ENCODE peak calls at places on chromosomes 5 and 9, in ten cellular contexts. P is IMR-90, A is GM23338, E is endothelial cell of umbilical vein, B is dorsolateral prefrontal cortex, O is foreskin fibroblast, Z is cardiac muscle cell, F is breast epithelium, D is neural progenitor cell, X is activated B cell treated with CpG ODN at 0.5 μM for 24 hours. Y is an unnamed sample.
A peak's percentile ranks its signal among the peaks of the same experiment; 100 is the strongest.

GRCh38 chr5:36444582-36444999 is 142.9 kb upstream of the RANBP3L start:
- DNase-seq in P (no peak), A (no peak), E (no peak), B (no peak), O (no peak), Z (peak; percentile 46), F (peak; percentile 44), D (no peak), X (no peak), Y (no peak)

GRCh38 chr5:160293386-160293785 is 19.0 kb downstream of the CCNJL start:
- DNase-seq in P (no peak), A (no peak), E (no peak), B (no peak), O (no peak), Z (no peak), F (no peak), D (no peak), X (no peak), Y (no peak)

GRCh38 chr5:148391422-148391821 is 7.7 kb downstream of the FBXO38 start:
- DNase-seq in P (peak; percentile 28), A (no peak), E (peak; percentile 80), B (no peak), O (no peak), Z (peak; percentile 32), F (no peak), D (no peak), X (no peak), Y (no peak)

GRCh38 chr9:105054488-105054887 is 126.5 kb upstream of the ABCA1 start:
- DNase-seq in P (peak; percentile 89), A (no peak), E (no peak), B (no peak), O (peak; percentile 72), Z (peak; percentile 75), F (no peak), D (no peak), X (no peak), Y (no peak)

GRCh38 chr5:171736976-171737848 is 48.4 kb upstream of the SMIM23 start:
- DNase-seq in P (no peak), A (no peak), E (no peak), B (no peak), O (no peak), Z (peak; percentile 39), F (peak; percentile 43), D (no peak), X (no peak), Y (no peak)

GRCh38 chr9:87359264-87359663 is 138.4 kb upstream of the DAPK1 start:
- DNase-seq in P (no peak), A (no peak), E (no peak), B (no peak), O (no peak), Z (no peak), F (no peak), D (no peak), X (no peak), Y (no peak)

GRCh38 chr5:143318270-143318669 is 85.2 kb downstream of the NR3C1 start:
- DNase-seq in P (no peak), A (no peak), E (no peak), B (no peak), O (no peak), Z (no peak), F (no peak), D (no peak), X (no peak), Y (no peak)

GRCh38 chr5:66324357-66324756 is 180.3 kb downstream of the SREK1 start:
- DNase-seq in P (no peak), A (no peak), E (no peak), B (no peak), O (no peak), Z (no peak), F (no peak), D (no peak), X (no peak), Y (no peak)

GRCh38 chr9:113395000-113395861 is 5.9 kb downstream of the ALAD start:
- DNase-seq in P (no peak), A (no peak), E (no peak), B (no peak), O (no peak), Z (no peak), F (no peak), D (no peak), X (no peak), Y (no peak)

GRCh38 chr5:57953830-57954229 is 471.2 kb upstream of the ACTBL2 start:
- DNase-seq in P (no peak), A (no peak), E (no peak), B (no peak), O (no peak), Z (no peak), F (no peak), D (no peak), X (no peak), Y (no peak)

GRCh38 chr5:67793418-67793817 is 422.1 kb upstream of the PIK3R1 start:
- DNase-seq in P (no peak), A (no peak), E (no peak), B (no peak), O (no peak), Z (no peak), F (no peak), D (no peak), X (no peak), Y (no peak)
- TF ChIP-seq CTCF in P (no peak), A (no peak), E (no peak), B (no peak), O (no peak), Z (no peak), F (no peak), D (no peak), X (no peak), Y (no peak)

GRCh38 chr5:177399903-177400868 is at the start of gene PFN3:
- DNase-seq in P (peak; percentile 27), A (peak; percentile 90), E (no peak), B (no peak), O (peak; percentile 36), Z (peak; percentile 65), F (no peak), D (no peak), X (no peak), Y (no peak)

GRCh38 chr5:177403826-177404640 is 3.6 kb upstream of the PFN3 start:
- DNase-seq in P (peak; percentile 75), A (peak; percentile 80), E (peak; percentile 73), B (peak; percentile 73), O (peak; percentile 81), Z (peak; percentile 90), F (peak; percentile 77), D (peak; percentile 83), X (peak; percentile 77), Y (peak; percentile 89)

GRCh38 chr5:177404641-177405134 is 4.2 kb upstream of the PFN3 start:
- DNase-seq in P (no peak), A (no peak), E (no peak), B (no peak), O (no peak), Z (no peak), F (no peak), D (no peak), X (no peak), Y (no peak)

GRCh38 chr5:177403194-177403825 is 2.8 kb upstream of the PFN3 start:
- DNase-seq in P (peak; percentile 12), A (peak; percentile 65), E (no peak), B (no peak), O (no peak), Z (no peak), F (no peak), D (peak; percentile 58), X (peak; percentile 43), Y (no peak)

DNA sequence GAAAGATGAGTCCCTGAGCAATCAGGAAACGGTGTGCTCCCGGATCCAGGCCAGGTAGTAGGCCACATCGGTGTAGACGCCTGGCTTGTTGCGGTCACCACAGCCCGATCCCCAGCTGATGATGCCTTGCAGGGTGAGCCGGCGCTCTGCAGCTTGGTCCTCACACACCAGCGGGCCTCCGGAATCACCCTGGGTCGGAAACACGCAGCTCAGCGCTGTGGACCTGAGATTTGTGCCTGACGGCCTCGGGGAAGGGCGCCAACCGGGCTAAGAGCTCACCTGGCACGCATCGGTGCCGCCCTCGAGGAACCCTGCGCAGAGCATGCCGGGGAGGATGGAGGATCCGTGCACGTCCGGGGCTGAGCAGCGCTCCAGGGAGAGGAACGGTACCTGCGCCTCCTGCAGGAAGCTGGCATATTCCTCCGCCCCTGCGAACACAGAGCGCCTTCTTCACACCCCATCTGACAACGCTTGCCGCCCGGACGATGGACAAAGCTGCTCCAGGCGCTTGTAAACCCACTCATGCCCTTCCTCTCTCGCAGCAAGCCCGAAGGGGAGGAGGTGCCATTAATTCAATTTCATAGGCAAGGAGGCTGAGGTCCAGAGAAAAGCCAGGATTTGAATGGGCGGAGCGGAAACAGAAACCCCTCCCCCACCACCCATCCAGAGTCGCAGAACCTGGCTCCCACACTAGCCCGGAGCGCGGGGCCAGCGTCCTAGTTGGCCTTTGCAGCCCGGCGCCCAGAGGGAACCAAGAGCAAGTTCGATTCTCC is 2.0 kb upstream of the PFN3 start:
- DNase-seq in P (peak; percentile 54), A (peak; percentile 97), E (no peak), B (no peak), O (peak; percentile 36), Z (peak; percentile 61), F (peak; percentile 48), D (peak; percentile 88), X (peak; percentile 38), Y (no peak)
- TF ChIP-seq CTCF in P (peak; percentile 49), A (peak; percentile 70), E (peak; percentile 18), B (no peak), O (peak; percentile 42), Z (peak; percentile 53), F (peak; percentile 38), D (peak; percentile 65), X (no peak), Y (no peak)

GRCh38 chr5:69046375-69046957 is 47.3 kb upstream of the SLC30A5 start:
- DNase-seq in P (peak; percentile 37), A (no peak), E (no peak), B (no peak), O (no peak), Z (peak; percentile 19), F (no peak), D (no peak), X (no peak), Y (no peak)

GRCh38 chr5:69050214-69050613 is 43.6 kb upstream of the SLC30A5 start:
- DNase-seq in P (no peak), A (no peak), E (no peak), B (no peak), O (no peak), Z (no peak), F (no peak), D (no peak), X (no peak), Y (no peak)

GRCh38 chr5:69049151-69049550 is 44.7 kb upstream of the SLC30A5 start:
- DNase-seq in P (no peak), A (no peak), E (no peak), B (no peak), O (no peak), Z (no peak), F (no peak), D (no peak), X (no peak), Y (no peak)

GRCh38 chr5:69049796-69050195 is 44.0 kb upstream of the SLC30A5 start:
- DNase-seq in P (no peak), A (no peak), E (no peak), B (no peak), O (no peak), Z (no peak), F (no peak), D (no peak), X (no peak), Y (no peak)

GRCh38 chr5:69048233-69048632 is 45.6 kb upstream of the SLC30A5 start:
- DNase-seq in P (no peak), A (peak; percentile 56), E (peak; percentile 10), B (no peak), O (no peak), Z (peak; percentile 4), F (no peak), D (peak; percentile 11), X (no peak), Y (no peak)
- TF ChIP-seq CTCF in P (peak; percentile 32), A (peak; percentile 78), E (no peak), B (peak; percentile 47), O (peak; percentile 27), Z (peak; percentile 34), F (peak; percentile 44), D (peak; percentile 45), X (no peak), Y (no peak)

GRCh38 chr5:7437836-7438235 is 41.9 kb downstream of the ADCY2 start:
- DNase-seq in P (no peak), A (no peak), E (no peak), B (no peak), O (no peak), Z (no peak), F (no peak), D (no peak), X (no peak), Y (no peak)
- TF ChIP-seq CTCF in P (no peak), A (no peak), E (no peak), B (no peak), O (no peak), Z (no peak), F (no peak), D (no peak), X (no peak), Y (no peak)

Y was measured in CD14-positive monocyte.